ENCODE peak calls at places on chromosomes 12 and 14, in four cellular contexts. J is neural crest cell, T is GM03348, K is HT1080. H is an unnamed sample.

GRCh38 chr14:51661504-51661903 is 9.8 kb downstream of the FRMD6 start:
- DNase-seq in K (no peak), T (no peak), J (no peak), H (no peak)

GRCh38 chr14:104094056-104094708 is 8.7 kb downstream of the ASPG start:
- DNase-seq in J (no peak), T (no peak), K (no peak), H (no peak)

GRCh38 chr12:104792570-104792969 is 165.5 kb downstream of the SLC41A2 start:
- DNase-seq in K (peak; percentile 89), T (peak; percentile 81), J (no peak), H (peak; percentile 95)

GRCh38 chr12:127150028-127150427 is 1116.9 kb upstream of the TMEM132C start:
- DNase-seq in K (no peak), T (no peak), J (no peak), H (no peak)

GRCh38 chr14:28946267-28946666 is 179.7 kb downstream of the FOXG1 start:
- DNase-seq in J (no peak), K (no peak), T (no peak), H (no peak)

GRCh38 chr12:30330565-30330964 is 365.1 kb downstream of the IPO8 start:
- DNase-seq in T (no peak), J (no peak), K (no peak), H (no peak)

GRCh38 chr14:88195676-88196075 is 127.4 kb downstream of the KCNK10 start:
- DNase-seq in K (no peak), T (no peak), J (peak; percentile 21), H (no peak)

GRCh38 chr12:64669270-64669842 is 59.1 kb downstream of the RASSF3 start:
- DNase-seq in J (no peak), T (no peak), K (peak; percentile 71), H (no peak)

GRCh38 chr12:29110506-29111442 is 38.3 kb upstream of the FAR2 start:
- DNase-seq in K (no peak), J (no peak), T (no peak), H (no peak)

GRCh38 chr12:131933387-131933786 is 4.3 kb downstream of the PUS1 start:
- DNase-seq in K (no peak), J (no peak), T (no peak), H (no peak)

GRCh38 chr12:3196488-3196887 is 119.3 kb downstream of the TSPAN9 start:
- DNase-seq in J (no peak), T (no peak), K (no peak), H (no peak)

GRCh38 chr12:108432423-108432822 is 82.7 kb upstream of the FICD start:
- DNase-seq in J (no peak), T (no peak), K (no peak), H (no peak)

GRCh38 chr14:63672417-63673180 is 30.9 kb upstream of the WDR89 start:
- DNase-seq in T (no peak), J (no peak), K (no peak), H (no peak)

H was measured in stromal cell of bone marrow.